ENCODE peak calls at places on chromosomes 1 and 21, in eight cellular contexts. L is IMR-90; C is stimulated activated CD8-positive, alpha-beta memory T cell treated with anti-CD3 and anti-CD28 coated beads, Interleukin-4, amount 100 ng/mL, for 24 hours; I is GM10248; N is ureter; M is ovary; U is RWPE1; Z is HT-29. J is an unnamed sample.

GRCh38 chr1:243718893-243719292 is 131.2 kb downstream of the AKT3 start:
- DNase-seq in L (peak), C (no peak), I (no peak), N (no peak), M (no peak), U (peak), Z (no peak), J (no peak)

GRCh38 chr1:225763815-225764548 is 13.6 kb upstream of the SRP9 start:
- DNase-seq in L (peak), C (no peak), I (no peak), N (peak), M (peak), U (no peak), Z (no peak), J (no peak)

GRCh38 chr1:159924025-159924790 is 1.1 kb downstream of the TAGLN2 start:
- DNase-seq in L (peak), C (peak), I (peak), N (peak), M (peak), U (peak), Z (peak), J (peak)

GRCh38 chr1:208461680-208462079 is 217.5 kb upstream of the PLXNA2 start:
- DNase-seq in L (no peak), C (no peak), I (peak), N (no peak), M (no peak), U (peak), Z (peak), J (no peak)

GRCh38 chr1:110319332-110320167 is 19.6 kb upstream of the RBM15 start:
- DNase-seq in L (no peak), C (no peak), I (no peak), N (no peak), M (no peak), U (no peak), Z (no peak), J (no peak)

GRCh38 chr1:113178522-113178921 is 105.5 kb downstream of the LRIG2 start:
- DNase-seq in L (no peak), C (no peak), I (no peak), N (no peak), M (no peak), U (no peak), Z (no peak), J (no peak)

GRCh38 chr1:233503351-233503950 is 110.5 kb upstream of the KCNK1 start:
- DNase-seq in L (no peak), C (no peak), I (no peak), N (no peak), M (no peak), U (no peak), Z (no peak), J (no peak)

GRCh38 chr1:26538480-26539412 is 9.2 kb downstream of the RPS6KA1 start:
- DNase-seq in L (peak), C (no peak), I (peak), N (no peak), M (no peak), U (peak), Z (peak), J (no peak)

GRCh38 chr21:37557261-37557950 is 190.8 kb downstream of the DYRK1A start:
- DNase-seq in L (no peak), C (no peak), I (peak), N (peak), M (no peak), U (no peak), Z (no peak), J (no peak)

GRCh38 chr1:177983824-177984528 is 14.1 kb upstream of the SEC16B start:
- DNase-seq in L (peak), C (no peak), I (no peak), N (no peak), M (peak), U (peak), Z (no peak), J (peak)

GRCh38 chr1:225691377-225691776 is 38.5 kb upstream of the ENAH start:
- DNase-seq in L (peak), C (no peak), I (no peak), N (no peak), M (no peak), U (no peak), Z (no peak), J (no peak)